ENCODE peak calls at places on chromosomes 2 and 18, in four cellular contexts. U is GM23338, C is astrocyte, X is mammary epithelial cell. L is an unnamed sample.

GRCh38 chr2:62894966-62895631 is 155.5 kb upstream of the OTX1 start:
- DNase-seq in U (no peak), C (no peak), X (no peak), L (no peak)

GRCh38 chr2:119673796-119674195 is 5.2 kb upstream of the TMEM177 start:
- DNase-seq in U (no peak), C (no peak), X (no peak), L (no peak)

GRCh38 chr2:181203412-181203811 is 223.0 kb downstream of the UBE2E3 start:
- DNase-seq in U (no peak), C (peak; percentile 90), X (peak; percentile 87), L (peak; percentile 56)

GRCh38 chr2:122263746-122264145 is 508.3 kb downstream of the TSN start:
- DNase-seq in U (no peak), C (no peak), X (no peak), L (no peak)

GRCh38 chr2:161844845-161845244 is 220.6 kb downstream of the SLC4A10 start:
- DNase-seq in U (no peak), C (no peak), X (no peak), L (no peak)

GRCh38 chr2:54677476-54678265 is 45.8 kb upstream of the EML6 start:
- DNase-seq in U (no peak), C (no peak), X (no peak), L (no peak)

GRCh38 chr18:23573948-23574431 is 12.3 kb downstream of the NPC1 start:
- DNase-seq in U (peak; percentile 37), C (peak; percentile 82), X (peak; percentile 86), L (no peak)

GRCh38 chr2:223993634-223994232 is 36.5 kb downstream of the MRPL44 start:
- DNase-seq in U (peak; percentile 89), C (peak; percentile 52), X (peak; percentile 48), L (peak; percentile 92)

GRCh38 chr2:44533508-44533907 is 171.8 kb downstream of the CAMKMT start:
- DNase-seq in U (no peak), C (no peak), X (no peak), L (no peak)

GRCh38 chr2:173452436-173452835 is 97.8 kb downstream of the CDCA7 start:
- DNase-seq in U (no peak), C (no peak), X (no peak), L (no peak)

GRCh38 chr2:183037660-183038340 is 457 bp downstream of the NCKAP1 start:
- DNase-seq in U (peak; percentile 54), C (peak; percentile 21), X (peak; percentile 55), L (no peak)

GRCh38 chr18:11163668-11164067 is 14.3 kb upstream of the PIEZO2 start:
- DNase-seq in U (peak; percentile 75), C (no peak), X (no peak), L (peak; percentile 40)

GRCh38 chr2:60560734-60561649 is 7.5 kb upstream of the BCL11A start:
- DNase-seq in U (peak; percentile 80), C (no peak), X (peak; percentile 35), L (peak; percentile 56)

GRCh38 chr2:41836944-41837343 is 210.9 kb upstream of the PKDCC start:
- DNase-seq in U (peak; percentile 91), C (peak; percentile 36), X (peak; percentile 19), L (peak; percentile 33)

GRCh38 chr18:60235164-60235563 is 137.4 kb downstream of the MC4R start:
- DNase-seq in U (peak; percentile 48), C (no peak), X (no peak), L (no peak)

GRCh38 chr2:212667751-212668316 is 129.2 kb upstream of the ERBB4 start:
- DNase-seq in U (no peak), C (no peak), X (no peak), L (no peak)

GRCh38 chr2:229164545-229165249 is 106.4 kb downstream of the PID1 start:
- DNase-seq in U (peak; percentile 15), C (peak; percentile 24), X (no peak), L (no peak)

GRCh38 chr2:62222674-62223073 is 26.8 kb downstream of the B3GNT2 start:
- DNase-seq in U (no peak), C (no peak), X (no peak), L (no peak)

GRCh38 chr18:56576826-56577573 is 61.4 kb downstream of the TXNL1 start:
- DNase-seq in U (no peak), C (no peak), X (no peak), L (peak; percentile 38)

GRCh38 chr18:47323158-47323557 is 71.7 kb upstream of the SKOR2 start:
- DNase-seq in U (no peak), C (peak; percentile 6), X (peak; percentile 29), L (peak; percentile 9)

GRCh38 chr2:138421315-138421970 is 80.1 kb upstream of the SPOPL start:
- DNase-seq in U (no peak), C (peak; percentile 44), X (peak; percentile 80), L (no peak)

GRCh38 chr18:23226930-23227728 is 91.8 kb downstream of the CABLES1 start:
- DNase-seq in U (no peak), C (peak; percentile 94), X (peak; percentile 20), L (peak; percentile 56)

GRCh38 chr18:48802543-48803428 is 148.0 kb downstream of the SMAD7 start:
- DNase-seq in U (no peak), C (no peak), X (no peak), L (no peak)

GRCh38 chr18:70256994-70257393 is 31.9 kb upstream of the SOCS6 start:
- DNase-seq in U (no peak), C (no peak), X (no peak), L (no peak)

GRCh38 chr18:46067431-46068007 is 4.5 kb downstream of the PSTPIP2 start:
- DNase-seq in U (peak; percentile 16), C (no peak), X (no peak), L (peak; percentile 12)

GRCh38 chr2:23926289-23926749 is 604 bp downstream of the ATAD2B start:
- DNase-seq in U (peak; percentile 65), C (no peak), X (no peak), L (peak; percentile 53)

GRCh38 chr2:240196716-240197438 is 56.4 kb upstream of the OTOS start:
- DNase-seq in U (no peak), C (no peak), X (no peak), L (no peak)

GRCh38 chr2:188399159-188399558 is 107.5 kb downstream of the GULP1 start:
- DNase-seq in U (peak; percentile 37), C (peak; percentile 60), X (no peak), L (peak; percentile 83)

GRCh38 chr2:167898297-167898696 is 349.1 kb downstream of the STK39 start:
- DNase-seq in U (no peak), C (no peak), X (no peak), L (no peak)

GRCh38 chr2:68755071-68755470 is 20.5 kb downstream of the ARHGAP25 start:
- DNase-seq in U (no peak), C (no peak), X (no peak), L (no peak)

GRCh38 chr2:239587311-239587731 is 186.5 kb upstream of the HDAC4 start:
- DNase-seq in U (no peak), C (no peak), X (no peak), L (no peak)

DNA sequence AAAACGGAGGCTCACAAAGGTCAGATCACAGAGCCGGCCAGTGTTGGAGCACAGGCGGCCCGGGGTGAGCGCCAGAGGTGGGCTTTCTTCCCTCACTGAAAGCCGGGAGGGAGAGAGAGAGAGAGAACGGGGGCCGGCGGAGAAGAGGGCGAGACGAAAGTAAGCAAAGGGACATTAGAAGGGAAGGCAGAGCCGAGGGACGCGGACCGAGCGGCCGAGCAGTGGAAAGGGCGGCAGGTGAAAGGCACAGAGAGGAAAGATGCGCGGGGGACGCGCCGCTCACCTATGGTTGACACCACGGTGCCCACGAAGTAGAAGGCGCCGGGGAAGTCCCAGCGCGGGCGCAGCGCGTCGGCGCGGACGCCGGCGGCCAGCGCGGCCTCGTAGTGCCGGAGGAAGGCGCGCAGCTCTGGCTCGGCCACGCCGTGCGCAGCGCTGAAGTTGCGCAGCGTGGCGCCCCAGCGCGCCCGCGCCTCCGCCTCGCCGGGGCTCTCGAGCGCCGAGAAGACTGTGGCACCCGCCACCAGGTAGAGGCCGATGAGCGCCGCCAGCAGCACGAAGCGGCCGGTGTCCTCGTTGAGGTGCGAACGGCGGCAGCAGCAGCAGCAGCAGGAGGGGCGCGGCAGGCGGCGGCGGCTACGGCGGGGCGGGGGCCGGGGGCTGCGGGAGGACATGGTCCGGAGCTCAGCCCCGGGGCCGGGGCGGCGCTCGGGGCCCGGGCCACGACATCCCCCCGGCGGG is 166.9 kb downstream of the MSH2 start:
- DNase-seq in U (peak; percentile 57), C (peak; percentile 12), X (peak; percentile 20), L (peak; percentile 24)
- TF ChIP-seq EZH2 in U (peak; percentile 61), C (peak; percentile 55), X (peak; percentile 58), L (peak; percentile 52)

GRCh38 chr2:158600155-158600802 is 143.5 kb downstream of the PKP4 start:
- DNase-seq in U (no peak), C (peak; percentile 92), X (peak; percentile 92), L (peak; percentile 62)

GRCh38 chr2:158598856-158599517 is 142.2 kb downstream of the PKP4 start:
- DNase-seq in U (no peak), C (no peak), X (peak; percentile 12), L (no peak)

GRCh38 chr2:158602027-158602426 is 145.3 kb downstream of the PKP4 start:
- DNase-seq in U (no peak), C (no peak), X (no peak), L (no peak)

GRCh38 chr2:158603205-158603604 is 146.5 kb downstream of the PKP4 start:
- DNase-seq in U (no peak), C (no peak), X (no peak), L (no peak)

DNA sequence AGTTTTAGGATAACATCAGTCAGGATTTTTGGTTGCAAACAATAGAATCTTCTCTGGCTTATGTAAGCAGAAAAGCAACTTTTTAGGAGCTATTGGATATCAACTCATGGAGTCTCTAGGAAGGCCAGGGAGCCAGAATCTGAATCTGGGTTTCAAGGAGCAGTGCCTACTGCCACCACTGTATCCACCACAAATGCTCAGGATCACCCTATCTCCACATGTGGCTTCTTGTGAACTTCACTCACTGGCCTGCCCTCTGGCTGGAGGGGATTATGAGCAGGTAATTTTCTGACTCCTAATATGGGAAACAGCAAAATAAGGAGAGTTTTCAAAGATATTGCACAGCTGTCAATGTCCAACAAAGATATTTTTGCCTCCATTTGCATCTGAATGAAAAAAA is 142.9 kb downstream of the PKP4 start:
- DNase-seq in U (no peak), C (no peak), X (peak; percentile 16), L (no peak)
- H3K4me3 ChIP-seq in U (no peak overlapping the region), C (no peak overlapping the region), X (no peak overlapping the region), L (no peak overlapping the region)

GRCh38 chr2:176159678-176160250 is 2.7 kb downstream of the HOXD3 start:
- DNase-seq in U (peak; percentile 53), C (no peak), X (no peak), L (no peak)
- TF ChIP-seq EZH2 in U (peak; percentile 90), C (peak; percentile 85), X (no peak), L (no peak)

DNA sequence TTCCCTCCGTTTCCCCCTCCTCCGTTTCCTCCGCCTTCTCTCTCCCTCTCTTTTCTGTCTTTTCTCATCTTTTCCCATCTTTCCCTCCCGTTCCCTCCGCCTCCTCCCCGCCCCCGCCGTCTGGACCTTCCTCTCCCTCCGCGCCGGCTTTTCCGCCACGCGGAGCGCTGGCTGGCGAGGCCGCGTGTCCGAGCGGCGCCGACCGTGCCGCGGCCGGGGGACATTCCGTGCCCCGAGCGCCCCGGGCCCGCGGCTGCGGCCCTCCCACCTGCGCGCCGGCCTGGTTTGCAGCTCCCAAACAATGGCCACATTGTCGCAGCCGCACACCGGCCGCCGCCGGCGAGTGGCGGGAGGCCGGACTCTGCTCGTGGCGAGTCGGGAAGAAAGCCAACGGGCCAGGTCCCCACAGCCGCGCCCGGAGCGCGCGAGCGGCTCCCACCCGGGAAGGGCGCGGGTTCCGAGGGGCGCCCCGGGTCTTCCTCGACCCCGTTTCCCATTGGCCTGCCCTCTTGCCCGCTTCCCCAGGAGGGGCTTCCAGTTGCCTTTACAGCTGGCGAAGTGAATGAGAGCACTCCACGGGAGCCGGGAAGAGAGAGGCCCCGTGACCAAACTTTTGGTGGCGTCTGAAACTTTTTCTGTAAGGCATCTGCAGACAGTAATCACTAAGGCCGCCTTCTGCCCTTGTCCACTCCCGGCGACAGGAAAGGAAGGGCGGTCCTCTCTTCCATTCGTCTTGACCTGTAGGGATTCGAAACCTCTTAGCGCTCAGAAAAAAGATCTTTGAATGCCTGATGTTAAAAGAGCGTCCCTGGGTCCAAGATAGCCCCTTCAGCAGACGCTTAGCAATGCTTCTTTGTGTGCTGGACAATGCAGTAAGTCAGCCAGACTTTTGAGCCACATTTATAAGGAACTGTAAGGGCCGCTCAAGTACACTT is 6.1 kb downstream of the GLI2 start:
- DNase-seq in U (peak; percentile 59), C (no peak), X (no peak), L (no peak)
- H3K4me3 ChIP-seq in U (peak overlapping the region; percentile 91), C (peak overlapping the region; percentile 48), X (no peak overlapping the region), L (peak overlapping the region; percentile 28)